ENCODE peak calls at places on chromosomes 11 and 22, in eight cellular contexts. One of them, this sample, is unnamed.

GRCh38 chr11:20162824-20163777 is 2.8 kb upstream of the DBX1 start:
- DNase-seq in CD4-positive, alpha-beta T cell: no peak
- DNase-seq in right atrium auricular region: no peak
- DNase-seq in lower lobe of right lung: no peak
- DNase-seq in endodermal cell: peak
- DNase-seq in CD8-positive, alpha-beta T cell: no peak
- DNase-seq in AG04450: no peak
- DNase-seq in breast epithelium: no peak
- DNase-seq in this sample: no peak

GRCh38 chr11:113104390-113105251 is 143.4 kb downstream of the NCAM1 start:
- DNase-seq in AG04450: no peak
- DNase-seq in CD8-positive, alpha-beta T cell: no peak
- DNase-seq in right atrium auricular region: no peak
- DNase-seq in lower lobe of right lung: no peak
- DNase-seq in endodermal cell: no peak
- DNase-seq in CD4-positive, alpha-beta T cell: no peak
- DNase-seq in breast epithelium: no peak
- DNase-seq in this sample: no peak

GRCh38 chr11:8587915-8588314 is 6.1 kb downstream of the STK33 start:
- DNase-seq in lower lobe of right lung: no peak
- DNase-seq in endodermal cell: no peak
- DNase-seq in AG04450: no peak
- DNase-seq in CD8-positive, alpha-beta T cell: no peak
- DNase-seq in right atrium auricular region: no peak
- DNase-seq in CD4-positive, alpha-beta T cell: no peak
- DNase-seq in breast epithelium: no peak
- DNase-seq in this sample: no peak

GRCh38 chr22:27995801-27996528 is 76.9 kb upstream of the PITPNB start:
- DNase-seq in CD8-positive, alpha-beta T cell: no peak
- DNase-seq in lower lobe of right lung: peak
- DNase-seq in right atrium auricular region: no peak
- DNase-seq in CD4-positive, alpha-beta T cell: no peak
- DNase-seq in AG04450: no peak
- DNase-seq in endodermal cell: no peak
- DNase-seq in breast epithelium: no peak
- DNase-seq in this sample: no peak

GRCh38 chr11:69447786-69448185 is 33.7 kb upstream of the LINC01488 start:
- DNase-seq in lower lobe of right lung: peak
- DNase-seq in CD4-positive, alpha-beta T cell: no peak
- DNase-seq in breast epithelium: no peak
- DNase-seq in CD8-positive, alpha-beta T cell: no peak
- DNase-seq in AG04450: no peak
- DNase-seq in endodermal cell: no peak
- DNase-seq in right atrium auricular region: no peak
- DNase-seq in this sample: no peak

GRCh38 chr11:95508219-95508880 is 277.3 kb upstream of the SESN3 start:
- DNase-seq in right atrium auricular region: no peak
- DNase-seq in lower lobe of right lung: no peak
- DNase-seq in CD4-positive, alpha-beta T cell: no peak
- DNase-seq in endodermal cell: no peak
- DNase-seq in CD8-positive, alpha-beta T cell: no peak
- DNase-seq in AG04450: no peak
- DNase-seq in breast epithelium: no peak
- DNase-seq in this sample: no peak

GRCh38 chr22:37196539-37197450 is 8.7 kb upstream of the C1QTNF6 start:
- DNase-seq in endodermal cell: no peak
- DNase-seq in lower lobe of right lung: peak
- DNase-seq in CD8-positive, alpha-beta T cell: no peak
- DNase-seq in CD4-positive, alpha-beta T cell: no peak
- DNase-seq in AG04450: peak
- DNase-seq in right atrium auricular region: peak
- DNase-seq in breast epithelium: peak
- DNase-seq in this sample: no peak

GRCh38 chr11:23205156-23205871 is 345.0 kb upstream of the CCDC179 start:
- DNase-seq in breast epithelium: no peak
- DNase-seq in CD4-positive, alpha-beta T cell: no peak
- DNase-seq in right atrium auricular region: no peak
- DNase-seq in lower lobe of right lung: no peak
- DNase-seq in CD8-positive, alpha-beta T cell: no peak
- DNase-seq in AG04450: no peak
- DNase-seq in endodermal cell: no peak
- DNase-seq in this sample: no peak

GRCh38 chr11:108788565-108789199 is 123.8 kb downstream of the DDX10 start:
- DNase-seq in endodermal cell: peak
- DNase-seq in breast epithelium: no peak
- DNase-seq in CD8-positive, alpha-beta T cell: no peak
- DNase-seq in CD4-positive, alpha-beta T cell: no peak
- DNase-seq in right atrium auricular region: no peak
- DNase-seq in AG04450: no peak
- DNase-seq in lower lobe of right lung: no peak
- DNase-seq in this sample: no peak

GRCh38 chr11:67260406-67260805 is 5.9 kb upstream of the GRK2 start:
- DNase-seq in breast epithelium: no peak
- DNase-seq in CD8-positive, alpha-beta T cell: no peak
- DNase-seq in AG04450: no peak
- DNase-seq in right atrium auricular region: no peak
- DNase-seq in lower lobe of right lung: no peak
- DNase-seq in endodermal cell: no peak
- DNase-seq in CD4-positive, alpha-beta T cell: no peak
- DNase-seq in this sample: no peak

GRCh38 chr22:17334983-17335382 is 34.3 kb upstream of the CECR2 start:
- DNase-seq in lower lobe of right lung: no peak
- DNase-seq in AG04450: no peak
- DNase-seq in CD8-positive, alpha-beta T cell: no peak
- DNase-seq in right atrium auricular region: no peak
- DNase-seq in endodermal cell: no peak
- DNase-seq in breast epithelium: no peak
- DNase-seq in CD4-positive, alpha-beta T cell: no peak
- DNase-seq in this sample: no peak

GRCh38 chr11:119204066-119204465 is 2.1 kb upstream of the CBL start:
- DNase-seq in breast epithelium: no peak
- DNase-seq in CD8-positive, alpha-beta T cell: no peak
- DNase-seq in AG04450: no peak
- DNase-seq in right atrium auricular region: no peak
- DNase-seq in CD4-positive, alpha-beta T cell: no peak
- DNase-seq in lower lobe of right lung: no peak
- DNase-seq in endodermal cell: no peak
- DNase-seq in this sample: no peak

GRCh38 chr11:66858939-66859685 is 2.2 kb downstream of the LRFN4 start:
- DNase-seq in endodermal cell: no peak
- DNase-seq in breast epithelium: no peak
- DNase-seq in CD4-positive, alpha-beta T cell: no peak
- DNase-seq in AG04450: no peak
- DNase-seq in right atrium auricular region: no peak
- DNase-seq in CD8-positive, alpha-beta T cell: no peak
- DNase-seq in lower lobe of right lung: no peak
- DNase-seq in this sample: no peak

GRCh38 chr22:46049726-46050450 is 72.9 kb upstream of the WNT7B start:
- DNase-seq in endodermal cell: peak
- DNase-seq in right atrium auricular region: no peak
- DNase-seq in lower lobe of right lung: peak
- DNase-seq in CD8-positive, alpha-beta T cell: no peak
- DNase-seq in CD4-positive, alpha-beta T cell: no peak
- DNase-seq in AG04450: no peak
- DNase-seq in breast epithelium: peak
- DNase-seq in this sample: no peak

GRCh38 chr11:78647266-78647915 is 72.7 kb upstream of the NARS2 start:
- DNase-seq in lower lobe of right lung: no peak
- DNase-seq in endodermal cell: peak
- DNase-seq in AG04450: no peak
- DNase-seq in CD4-positive, alpha-beta T cell: no peak
- DNase-seq in right atrium auricular region: peak
- DNase-seq in breast epithelium: no peak
- DNase-seq in CD8-positive, alpha-beta T cell: peak
- DNase-seq in this sample: no peak
- H3K27ac ChIP-seq in lower lobe of right lung: no peak
- H3K27ac ChIP-seq in endodermal cell: no peak
- H3K27ac ChIP-seq in AG04450: no peak
- H3K27ac ChIP-seq in CD4-positive, alpha-beta T cell: no peak
- H3K27ac ChIP-seq in right atrium auricular region: no peak
- H3K27ac ChIP-seq in breast epithelium: no peak
- H3K27ac ChIP-seq in CD8-positive, alpha-beta T cell: no peak
- H3K27ac ChIP-seq in this sample: no peak

GRCh38 chr22:31615940-31616314 is 46.1 kb downstream of the PISD start:
- DNase-seq in right atrium auricular region: no peak
- DNase-seq in CD8-positive, alpha-beta T cell: no peak
- DNase-seq in AG04450: no peak
- DNase-seq in breast epithelium: no peak
- DNase-seq in endodermal cell: peak
- DNase-seq in CD4-positive, alpha-beta T cell: no peak
- DNase-seq in lower lobe of right lung: no peak
- DNase-seq in this sample: no peak
- H3K27ac ChIP-seq in right atrium auricular region: no peak
- H3K27ac ChIP-seq in CD8-positive, alpha-beta T cell: no peak
- H3K27ac ChIP-seq in AG04450: no peak
- H3K27ac ChIP-seq in breast epithelium: no peak
- H3K27ac ChIP-seq in endodermal cell: no peak
- H3K27ac ChIP-seq in CD4-positive, alpha-beta T cell: peak
- H3K27ac ChIP-seq in lower lobe of right lung: no peak
- H3K27ac ChIP-seq in this sample: no peak

GRCh38 chr11:38089728-38090127 is 1491.7 kb upstream of the RAG2 start:
- DNase-seq in endodermal cell: no peak
- DNase-seq in CD8-positive, alpha-beta T cell: no peak
- DNase-seq in CD4-positive, alpha-beta T cell: no peak
- DNase-seq in right atrium auricular region: no peak
- DNase-seq in lower lobe of right lung: no peak
- DNase-seq in AG04450: no peak
- DNase-seq in breast epithelium: no peak
- DNase-seq in this sample: peak
- H3K27ac ChIP-seq in endodermal cell: no peak
- H3K27ac ChIP-seq in CD8-positive, alpha-beta T cell: no peak
- H3K27ac ChIP-seq in CD4-positive, alpha-beta T cell: no peak
- H3K27ac ChIP-seq in right atrium auricular region: no peak
- H3K27ac ChIP-seq in lower lobe of right lung: no peak
- H3K27ac ChIP-seq in AG04450: no peak
- H3K27ac ChIP-seq in breast epithelium: no peak
- H3K27ac ChIP-seq in this sample: no peak

DNA sequence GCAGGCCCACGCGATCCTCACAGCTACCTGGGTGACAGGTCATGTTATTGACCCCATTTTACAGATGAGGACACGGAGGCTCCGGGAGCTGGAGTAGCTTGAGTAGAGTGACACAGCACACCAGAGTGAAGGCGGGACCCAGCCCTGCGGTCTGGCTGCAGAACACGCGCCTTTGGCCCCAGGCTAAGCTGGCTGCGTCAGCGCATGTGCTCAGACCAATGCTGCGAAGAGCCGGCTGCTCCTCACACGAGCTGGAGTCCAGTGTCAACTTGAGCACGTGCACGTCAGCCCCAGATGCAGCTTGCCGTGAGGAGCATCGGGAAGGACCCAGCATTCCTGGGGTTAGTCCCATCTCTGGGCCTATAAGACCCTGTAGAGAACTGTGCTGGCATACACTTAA is 49.9 kb downstream of the SCUBE1 start:
- DNase-seq in AG04450: no peak
- DNase-seq in breast epithelium: peak
- DNase-seq in lower lobe of right lung: no peak
- DNase-seq in CD8-positive, alpha-beta T cell: no peak
- DNase-seq in right atrium auricular region: no peak
- DNase-seq in endodermal cell: no peak
- DNase-seq in CD4-positive, alpha-beta T cell: no peak
- DNase-seq in this sample: no peak
- H3K27ac ChIP-seq in AG04450: no peak
- H3K27ac ChIP-seq in breast epithelium: peak
- H3K27ac ChIP-seq in lower lobe of right lung: peak
- H3K27ac ChIP-seq in CD8-positive, alpha-beta T cell: no peak
- H3K27ac ChIP-seq in right atrium auricular region: no peak
- H3K27ac ChIP-seq in endodermal cell: no peak
- H3K27ac ChIP-seq in CD4-positive, alpha-beta T cell: no peak
- H3K27ac ChIP-seq in this sample: no peak

GRCh38 chr11:111540114-111540920 is at the start of gene LAYN:
- DNase-seq in lower lobe of right lung: peak
- DNase-seq in CD8-positive, alpha-beta T cell: peak
- DNase-seq in breast epithelium: peak
- DNase-seq in endodermal cell: peak
- DNase-seq in right atrium auricular region: no peak
- DNase-seq in CD4-positive, alpha-beta T cell: peak
- DNase-seq in AG04450: no peak
- DNase-seq in this sample: no peak

GRCh38 chr11:111539426-111540113 is 950 bp upstream of the LAYN start:
- DNase-seq in CD4-positive, alpha-beta T cell: no peak
- DNase-seq in lower lobe of right lung: no peak
- DNase-seq in CD8-positive, alpha-beta T cell: peak
- DNase-seq in breast epithelium: no peak
- DNase-seq in endodermal cell: no peak
- DNase-seq in right atrium auricular region: no peak
- DNase-seq in AG04450: no peak
- DNase-seq in this sample: no peak

GRCh38 chr11:111542606-111543275 is 2.2 kb downstream of the LAYN start:
- DNase-seq in CD8-positive, alpha-beta T cell: no peak
- DNase-seq in endodermal cell: no peak
- DNase-seq in CD4-positive, alpha-beta T cell: no peak
- DNase-seq in lower lobe of right lung: no peak
- DNase-seq in AG04450: no peak
- DNase-seq in breast epithelium: no peak
- DNase-seq in right atrium auricular region: no peak
- DNase-seq in this sample: no peak

GRCh38 chr11:111541209-111542061 is 915 bp downstream of the LAYN start:
- DNase-seq in endodermal cell: peak
- DNase-seq in CD8-positive, alpha-beta T cell: no peak
- DNase-seq in breast epithelium: peak
- DNase-seq in lower lobe of right lung: peak
- DNase-seq in CD4-positive, alpha-beta T cell: no peak
- DNase-seq in right atrium auricular region: no peak
- DNase-seq in AG04450: peak
- DNase-seq in this sample: no peak

DNA sequence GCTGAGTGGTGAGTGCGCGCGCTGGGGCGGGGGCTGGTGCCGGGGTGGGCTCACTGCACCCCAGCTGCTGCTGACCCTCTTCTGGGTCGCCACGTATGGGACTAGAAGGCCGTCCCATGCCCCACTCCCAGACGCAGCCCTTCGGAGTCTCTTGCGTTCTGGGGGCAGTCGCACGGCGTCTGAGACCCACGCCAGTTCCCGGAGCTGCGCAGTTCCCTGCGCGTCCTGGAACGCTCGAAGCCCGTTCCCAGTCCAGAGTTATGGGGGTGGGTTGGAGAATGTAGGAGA is 345 bp downstream of the LAYN start:
- DNase-seq in right atrium auricular region: no peak
- DNase-seq in breast epithelium: no peak
- DNase-seq in endodermal cell: no peak
- DNase-seq in AG04450: no peak
- DNase-seq in lower lobe of right lung: no peak
- DNase-seq in CD4-positive, alpha-beta T cell: no peak
- DNase-seq in CD8-positive, alpha-beta T cell: no peak
- DNase-seq in this sample: no peak
- H3K27ac ChIP-seq in right atrium auricular region: peak
- H3K27ac ChIP-seq in breast epithelium: peak
- H3K27ac ChIP-seq in endodermal cell: no peak
- H3K27ac ChIP-seq in AG04450: peak
- H3K27ac ChIP-seq in lower lobe of right lung: peak
- H3K27ac ChIP-seq in CD4-positive, alpha-beta T cell: no peak
- H3K27ac ChIP-seq in CD8-positive, alpha-beta T cell: no peak
- H3K27ac ChIP-seq in this sample: peak

This sample was measured in epithelial cell of prostate.